ENCODE peak calls at places on chromosome 22, in six cellular contexts. K, O, Q, X, S and P are unnamed samples.

GRCh38 chr22:30830907-30831306 is 136.2 kb downstream of the OSBP2 start:
- DNase-seq in K (no peak), O (peak; percentile 49), Q (no peak), X (no peak), S (peak; percentile 4), P (no peak)

GRCh38 chr22:35172452-35172851 is 84.8 kb upstream of the HMGXB4 start:
- DNase-seq in K (no peak), O (no peak), Q (no peak), X (no peak), S (no peak), P (no peak)

GRCh38 chr22:27597703-27598444 is 203.7 kb downstream of the MN1 start:
- DNase-seq in K (no peak), O (no peak), Q (no peak), X (no peak), S (no peak), P (no peak)

GRCh38 chr22:50676661-50677492 is 4.3 kb downstream of the SHANK3 start:
- DNase-seq in K (no peak), O (peak; percentile 32), Q (no peak), X (no peak), S (peak; percentile 53), P (peak; percentile 38)

GRCh38 chr22:17118342-17118741 is 2.8 kb downstream of the TMEM121B start:
- DNase-seq in K (no peak), O (no peak), Q (no peak), X (no peak), S (no peak), P (no peak)

GRCh38 chr22:20912494-20912893 is 4.7 kb upstream of the CRKL start:
- DNase-seq in K (no peak), O (no peak), Q (no peak), X (no peak), S (no peak), P (no peak)

GRCh38 chr22:18091916-18092526 is 14.2 kb downstream of the PEX26 start:
- DNase-seq in K (no peak), O (peak; percentile 89), Q (no peak), X (peak; percentile 12), S (no peak), P (peak; percentile 85)

GRCh38 chr22:47299879-47300697 is 537.6 kb downstream of the TBC1D22A start:
- DNase-seq in K (no peak), O (no peak), Q (no peak), X (no peak), S (peak; percentile 59), P (peak; percentile 54)

GRCh38 chr22:28771195-28771791 is 1.2 kb upstream of the CCDC117 start:
- DNase-seq in K (no peak), O (no peak), Q (peak; percentile 23), X (no peak), S (no peak), P (no peak)

GRCh38 chr22:48536691-48537591 is 1290.7 kb downstream of the BRD1 start:
- DNase-seq in K (no peak), O (no peak), Q (no peak), X (no peak), S (no peak), P (no peak)

GRCh38 chr22:23709107-23709506 is 18.3 kb downstream of the RGL4 start:
- DNase-seq in K (no peak), O (no peak), Q (no peak), X (no peak), S (no peak), P (no peak)

GRCh38 chr22:32574397-32574796 is 99.8 kb downstream of the FBXO7 start:
- DNase-seq in K (no peak), O (no peak), Q (no peak), X (no peak), S (peak; percentile 24), P (no peak)